ENCODE peak calls at places on chromosome 17, in four cellular contexts. One of them, this sample, is unnamed.

GRCh38 chr17:62882878-62883277 is 74.8 kb upstream of the MARCHF10 start:
- DNase-seq in K562: no peak
- DNase-seq in HEK293T: no peak
- DNase-seq in HepG2: no peak
- DNase-seq in this sample: no peak

GRCh38 chr17:51322390-51323029 is 62.2 kb downstream of the UTP18 start:
- DNase-seq in K562: peak
- DNase-seq in HEK293T: peak
- DNase-seq in HepG2: peak
- DNase-seq in this sample: no peak

GRCh38 chr17:13727441-13728171 is 125.9 kb upstream of the HS3ST3A1 start:
- DNase-seq in K562: no peak
- DNase-seq in HEK293T: no peak
- DNase-seq in HepG2: no peak
- DNase-seq in this sample: no peak

GRCh38 chr17:73719588-73720071 is 75.4 kb upstream of the SDK2 start:
- DNase-seq in K562: no peak
- DNase-seq in HEK293T: no peak
- DNase-seq in HepG2: peak
- DNase-seq in this sample: no peak

GRCh38 chr17:2051388-2052237 is 3.3 kb upstream of the HIC1 start:
- DNase-seq in K562: no peak
- DNase-seq in HEK293T: no peak
- DNase-seq in HepG2: no peak
- DNase-seq in this sample: no peak

GRCh38 chr17:13306310-13306962 is 288.6 kb upstream of the ELAC2 start:
- DNase-seq in K562: peak
- DNase-seq in HEK293T: peak
- DNase-seq in HepG2: peak
- DNase-seq in this sample: no peak

GRCh38 chr17:44360826-44361225 is 2.8 kb downstream of the FAM171A2 start:
- DNase-seq in K562: no peak
- DNase-seq in HEK293T: no peak
- DNase-seq in HepG2: no peak
- DNase-seq in this sample: no peak

GRCh38 chr17:289409-289808 is 63.2 kb downstream of the RPH3AL start:
- DNase-seq in K562: no peak
- DNase-seq in HEK293T: no peak
- DNase-seq in HepG2: no peak
- DNase-seq in this sample: no peak

GRCh38 chr17:10243905-10244844 is 45.8 kb upstream of the GAS7 start:
- DNase-seq in K562: no peak
- DNase-seq in HEK293T: no peak
- DNase-seq in HepG2: no peak
- DNase-seq in this sample: no peak

GRCh38 chr17:63150994-63151464 is 185.0 kb downstream of the TANC2 start:
- DNase-seq in K562: no peak
- DNase-seq in HEK293T: peak
- DNase-seq in HepG2: no peak
- DNase-seq in this sample: no peak

GRCh38 chr17:488993-489757 is 136.6 kb upstream of the RPH3AL start:
- DNase-seq in K562: no peak
- DNase-seq in HEK293T: no peak
- DNase-seq in HepG2: peak
- DNase-seq in this sample: no peak

GRCh38 chr17:58741121-58741625 is 14.5 kb upstream of the PPM1E start:
- DNase-seq in K562: no peak
- DNase-seq in HEK293T: no peak
- DNase-seq in HepG2: peak
- DNase-seq in this sample: no peak

GRCh38 chr17:58107306-58107705 is 24.1 kb downstream of the DYNLL2 start:
- DNase-seq in K562: no peak
- DNase-seq in HEK293T: no peak
- DNase-seq in HepG2: no peak
- DNase-seq in this sample: no peak

GRCh38 chr17:57335195-57335792 is 79.0 kb downstream of the MSI2 start:
- DNase-seq in K562: no peak
- DNase-seq in HEK293T: no peak
- DNase-seq in HepG2: no peak
- DNase-seq in this sample: no peak

GRCh38 chr17:38958756-38959155 is 8.4 kb downstream of the FBXO47 start:
- DNase-seq in K562: no peak
- DNase-seq in HEK293T: no peak
- DNase-seq in HepG2: no peak
- DNase-seq in this sample: no peak

GRCh38 chr17:51869387-51869786 is 289.1 kb downstream of the CA10 start:
- DNase-seq in K562: no peak
- DNase-seq in HEK293T: no peak
- DNase-seq in HepG2: peak
- DNase-seq in this sample: no peak

GRCh38 chr17:31310260-31310659 is 3.6 kb downstream of the EVI2B start:
- DNase-seq in K562: no peak
- DNase-seq in HEK293T: no peak
- DNase-seq in HepG2: no peak
- DNase-seq in this sample: no peak

GRCh38 chr17:34314279-34314678 is 5.0 kb upstream of the CCL8 start:
- DNase-seq in K562: no peak
- DNase-seq in HEK293T: no peak
- DNase-seq in HepG2: no peak
- DNase-seq in this sample: no peak

GRCh38 chr17:77853208-77853977 is 105.1 kb upstream of the TNRC6C start:
- DNase-seq in K562: no peak
- DNase-seq in HEK293T: no peak
- DNase-seq in HepG2: no peak
- DNase-seq in this sample: no peak

GRCh38 chr17:32564325-32564724 is 77.5 kb downstream of the CDK5R1 start:
- DNase-seq in K562: no peak
- DNase-seq in HEK293T: no peak
- DNase-seq in HepG2: no peak
- DNase-seq in this sample: no peak

GRCh38 chr17:82536220-82537201 is 17.0 kb downstream of the FOXK2 start:
- DNase-seq in K562: no peak
- DNase-seq in HEK293T: no peak
- DNase-seq in HepG2: no peak
- DNase-seq in this sample: no peak

GRCh38 chr17:78095035-78095434 is 33.5 kb downstream of the TMC6 start:
- DNase-seq in K562: no peak
- DNase-seq in HEK293T: no peak
- DNase-seq in HepG2: no peak
- DNase-seq in this sample: no peak

GRCh38 chr17:41226051-41226450 is 397 bp upstream of the KRTAP9-2 start:
- DNase-seq in K562: no peak
- DNase-seq in HEK293T: no peak
- DNase-seq in HepG2: no peak
- DNase-seq in this sample: no peak

GRCh38 chr17:77494664-77495435 is 354.1 kb downstream of the SEC14L1 start:
- DNase-seq in K562: peak
- DNase-seq in HEK293T: peak
- DNase-seq in HepG2: peak
- DNase-seq in this sample: no peak

GRCh38 chr17:12043702-12044101 is 23.0 kb downstream of the MAP2K4 start:
- DNase-seq in K562: no peak
- DNase-seq in HEK293T: no peak
- DNase-seq in HepG2: no peak
- DNase-seq in this sample: no peak

GRCh38 chr17:72030067-72030899 is 90.5 kb upstream of the SOX9 start:
- DNase-seq in K562: no peak
- DNase-seq in HEK293T: peak
- DNase-seq in HepG2: peak
- DNase-seq in this sample: peak

GRCh38 chr17:50979524-50979927 is 113.4 kb upstream of the TOB1 start:
- DNase-seq in K562: peak
- DNase-seq in HEK293T: no peak
- DNase-seq in HepG2: peak
- DNase-seq in this sample: no peak

GRCh38 chr17:73017653-73018052 is 74.8 kb downstream of the SLC39A11 start:
- DNase-seq in K562: no peak
- DNase-seq in HEK293T: no peak
- DNase-seq in HepG2: no peak
- DNase-seq in this sample: no peak

GRCh38 chr17:11553135-11553534 is 45.1 kb upstream of the DNAH9 start:
- DNase-seq in K562: no peak
- DNase-seq in HEK293T: no peak
- DNase-seq in HepG2: no peak
- DNase-seq in this sample: no peak

GRCh38 chr17:75124041-75124818 is 7.3 kb downstream of the NT5C start:
- DNase-seq in K562: peak
- DNase-seq in HEK293T: no peak
- DNase-seq in HepG2: peak
- DNase-seq in this sample: no peak

GRCh38 chr17:61251939-61252865 is 147.4 kb upstream of the TBX2 start:
- DNase-seq in K562: no peak
- DNase-seq in HEK293T: no peak
- DNase-seq in HepG2: no peak
- DNase-seq in this sample: no peak

GRCh38 chr17:299546-299945 is 53.1 kb downstream of the RPH3AL start:
- DNase-seq in K562: no peak
- DNase-seq in HEK293T: no peak
- DNase-seq in HepG2: no peak
- DNase-seq in this sample: no peak

GRCh38 chr17:47693667-47694017 is 319 bp upstream of the TBKBP1 start:
- DNase-seq in K562: no peak
- DNase-seq in HEK293T: no peak
- DNase-seq in HepG2: no peak
- DNase-seq in this sample: no peak

GRCh38 chr17:77437747-77438146 is 297.0 kb downstream of the SEC14L1 start:
- DNase-seq in K562: no peak
- DNase-seq in HEK293T: no peak
- DNase-seq in HepG2: no peak
- DNase-seq in this sample: no peak

GRCh38 chr17:28330671-28331070 is 4.6 kb downstream of the IFT20 start:
- DNase-seq in K562: no peak
- DNase-seq in HEK293T: no peak
- DNase-seq in HepG2: no peak
- DNase-seq in this sample: no peak

GRCh38 chr17:79160980-79161621 is 86.5 kb downstream of the ENGASE start:
- DNase-seq in K562: no peak
- DNase-seq in HEK293T: no peak
- DNase-seq in HepG2: no peak
- DNase-seq in this sample: no peak
- TF ChIP-seq FOXK2 in K562: no peak
- TF ChIP-seq FOXK2 in HEK293T: no peak
- TF ChIP-seq FOXK2 in HepG2: no peak
- TF ChIP-seq FOXK2 in this sample: no peak

DNA sequence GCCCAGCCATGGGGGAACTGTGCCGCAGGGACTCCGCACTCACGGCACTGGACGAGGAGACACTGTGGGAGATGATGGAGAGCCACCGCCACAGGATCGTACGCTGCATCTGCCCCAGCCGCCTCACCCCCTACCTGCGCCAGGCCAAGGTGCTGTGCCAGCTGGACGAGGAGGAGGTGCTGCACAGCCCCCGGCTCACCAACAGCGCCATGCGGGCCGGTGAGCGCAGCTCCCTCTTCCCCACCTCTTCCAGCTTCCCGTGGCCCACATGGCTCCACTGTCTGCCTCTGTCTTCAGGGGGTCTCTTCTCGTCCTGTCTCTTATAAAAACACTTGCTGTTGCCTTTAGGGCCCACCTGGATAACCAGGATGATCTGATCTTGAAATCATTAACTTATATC is 11.6 kb downstream of the CARD14 start:
- DNase-seq in K562: no peak
- DNase-seq in HEK293T: no peak
- DNase-seq in HepG2: no peak
- DNase-seq in this sample: no peak
- TF ChIP-seq FOXK2 in K562: no peak
- TF ChIP-seq FOXK2 in HEK293T: no peak
- TF ChIP-seq FOXK2 in HepG2: no peak
- TF ChIP-seq FOXK2 in this sample: no peak

DNA sequence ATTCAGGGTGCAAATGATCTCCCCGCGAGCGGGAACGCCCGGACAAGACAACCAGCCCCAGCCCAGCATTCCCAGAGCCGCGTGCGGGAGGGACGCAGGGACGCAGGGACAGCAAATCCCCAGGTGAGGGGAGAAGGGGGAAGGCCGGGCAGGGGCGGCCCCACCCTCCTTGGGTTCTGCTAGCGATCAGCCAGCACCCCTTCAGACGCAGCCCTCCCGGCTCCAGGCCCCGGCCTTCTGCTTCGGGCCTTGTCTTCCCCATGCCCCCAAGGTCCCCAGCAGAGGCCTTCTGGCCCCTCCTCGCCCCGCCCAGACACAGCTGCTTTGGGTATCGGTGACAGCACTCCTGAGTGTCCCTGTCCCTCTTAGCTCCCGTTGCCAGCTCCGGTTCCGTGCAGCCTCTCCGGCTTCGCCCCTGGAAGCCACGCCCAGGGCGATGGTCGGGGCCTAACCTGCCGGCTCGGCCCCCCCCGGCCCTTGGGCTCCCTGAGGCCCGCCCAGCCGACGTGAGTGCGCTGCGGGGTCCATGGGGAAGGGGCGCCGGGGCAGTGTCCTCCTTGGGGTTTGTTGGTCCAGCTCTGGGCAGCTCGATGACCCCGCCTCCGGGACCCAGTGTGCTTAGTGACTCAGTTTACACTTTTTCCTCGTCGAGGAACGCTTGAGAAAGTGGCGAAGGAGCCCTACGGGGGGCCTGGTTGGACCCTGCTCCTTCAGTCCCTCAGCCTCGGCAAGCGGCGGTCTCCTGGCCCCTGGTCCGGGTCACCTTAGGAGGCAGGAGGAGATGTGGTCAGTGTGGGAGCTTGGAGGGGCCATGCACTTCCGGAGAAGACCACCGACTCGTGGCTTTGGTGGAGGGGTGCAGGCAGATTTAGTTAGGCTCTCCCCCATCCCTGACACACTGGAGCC is 50.5 kb upstream of the AMZ2 start:
- DNase-seq in K562: peak
- DNase-seq in HEK293T: no peak
- DNase-seq in HepG2: no peak
- DNase-seq in this sample: no peak
- TF ChIP-seq FOXK2 in K562: no peak
- TF ChIP-seq FOXK2 in HEK293T: no peak
- TF ChIP-seq FOXK2 in HepG2: no peak
- TF ChIP-seq FOXK2 in this sample: no peak

DNA sequence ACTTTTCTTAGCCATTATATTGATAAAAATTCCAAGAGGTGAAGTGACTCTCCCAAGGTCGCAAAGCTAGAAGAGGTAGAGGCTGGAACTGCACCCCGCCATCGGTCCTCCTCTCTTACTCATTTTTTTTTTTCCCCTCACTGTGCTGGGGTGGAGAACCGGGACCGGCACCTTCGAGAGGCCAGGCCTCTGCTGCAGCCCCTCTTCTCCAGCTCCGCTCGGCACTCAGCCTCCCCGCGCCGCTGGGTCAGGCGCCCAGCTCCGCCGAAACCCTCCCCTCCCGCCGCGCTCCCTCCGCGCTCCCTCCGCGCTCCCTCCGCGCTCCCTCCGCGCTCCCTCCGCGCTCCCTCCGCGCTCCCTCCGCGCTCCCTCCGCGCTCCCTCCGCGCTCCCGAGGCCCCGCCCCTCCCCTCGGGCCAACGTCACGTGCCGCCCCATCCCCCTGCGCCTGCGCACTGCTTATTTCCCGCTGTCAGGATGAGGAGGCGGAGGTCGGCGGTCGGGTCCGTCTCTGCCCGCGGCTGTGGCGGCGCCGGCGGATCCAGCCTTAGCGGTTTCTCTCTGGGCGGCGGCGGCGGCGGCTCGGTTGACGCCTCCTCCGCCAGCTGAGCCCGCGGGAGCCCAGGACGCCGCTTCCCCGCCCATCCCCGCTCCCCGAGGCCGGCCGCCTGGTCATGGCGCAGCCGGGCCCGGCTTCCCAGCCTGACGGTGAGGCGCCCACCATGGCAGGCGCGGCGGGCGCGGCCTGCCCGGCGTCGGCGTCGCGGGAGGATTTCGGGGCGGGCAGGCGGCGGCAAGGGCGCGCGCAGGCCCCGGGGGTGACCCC is at the start of gene RABEP1:
- DNase-seq in K562: peak
- DNase-seq in HEK293T: peak
- DNase-seq in HepG2: peak
- DNase-seq in this sample: peak
- TF ChIP-seq FOXK2 in K562: no peak
- TF ChIP-seq FOXK2 in HEK293T: no peak
- TF ChIP-seq FOXK2 in HepG2: no peak
- TF ChIP-seq FOXK2 in this sample: no peak

This sample was measured in GM12878.